ENCODE peak calls at places on chromosomes 11 and 22, in four cellular contexts. V is cortex of kidney, R is astrocyte of the hippocampus, M is astrocyte of the cerebellum. F is an unnamed sample.

GRCh38 chr11:5620606-5621521 is 3.9 kb upstream of the TRIM34 start:
- DNase-seq in V (no peak), R (peak; percentile 80), M (peak; percentile 40), F (no peak)

GRCh38 chr22:26174280-26174679 is 5.0 kb downstream of the SEZ6L start:
- DNase-seq in V (no peak), R (no peak), M (no peak), F (peak; percentile 70)

GRCh38 chr11:65649656-65650546 is 12.0 kb downstream of the SIPA1 start:
- DNase-seq in V (no peak), R (no peak), M (no peak), F (no peak)

GRCh38 chr22:22424210-22424800 is 84.2 kb downstream of the ZNF280B start:
- DNase-seq in V (no peak), R (no peak), M (no peak), F (no peak)

GRCh38 chr22:22587577-22588188 is 28.6 kb upstream of the PRAME start:
- DNase-seq in V (no peak), R (no peak), M (no peak), F (no peak)

GRCh38 chr11:7546324-7546791 is 32.6 kb downstream of the PPFIBP2 start:
- DNase-seq in V (no peak), R (no peak), M (no peak), F (no peak)

GRCh38 chr11:27646051-27646818 is 54.0 kb downstream of the BDNF start:
- DNase-seq in V (no peak), R (no peak), M (no peak), F (no peak)

GRCh38 chr11:2097356-2097997 is 41.7 kb downstream of the IGF2 start:
- DNase-seq in V (no peak), R (peak; percentile 93), M (peak; percentile 77), F (no peak)

GRCh38 chr11:134647066-134647746 is 235.2 kb upstream of the B3GAT1 start:
- DNase-seq in V (no peak), R (no peak), M (no peak), F (no peak)

GRCh38 chr11:32034680-32035079 is 56.2 kb upstream of the RCN1 start:
- DNase-seq in V (no peak), R (no peak), M (peak; percentile 42), F (no peak)

GRCh38 chr11:61912991-61913698 is 4.2 kb downstream of the RAB3IL1 start:
- DNase-seq in V (no peak), R (no peak), M (no peak), F (no peak)

GRCh38 chr11:86069408-86070086 is 663 bp upstream of the PICALM start:
- DNase-seq in V (no peak), R (peak; percentile 87), M (peak; percentile 75), F (peak; percentile 85)

GRCh38 chr11:76266269-76266668 is 60.0 kb upstream of the WNT11 start:
- DNase-seq in V (no peak), R (peak; percentile 62), M (peak; percentile 15), F (no peak)

GRCh38 chr11:58061813-58062212 is 31.1 kb downstream of the OR6Q1 start:
- DNase-seq in V (no peak), R (peak; percentile 56), M (peak; percentile 12), F (no peak)

GRCh38 chr22:19438286-19438685 is 5.9 kb downstream of the MRPL40 start:
- DNase-seq in V (no peak), R (no peak), M (no peak), F (no peak)

GRCh38 chr11:12029738-12030363 is 21.4 kb upstream of the DKK3 start:
- DNase-seq in V (no peak), R (peak; percentile 59), M (no peak), F (no peak)

F was measured in cerebellar cortex.